ENCODE peak calls at places on chromosomes 5 and 9, in ten cellular contexts. One of them, this sample, is unnamed.

GRCh38 chr5:1262381-1262780 is 32.5 kb downstream of the TERT start:
- DNase-seq in foreskin keratinocyte: peak
- DNase-seq in hepatocyte: no peak
- DNase-seq in neuronal stem cell: peak
- DNase-seq in IMR-90: peak
- DNase-seq in left ventricle myocardium inferior: no peak
- DNase-seq in tibial nerve: no peak
- DNase-seq in CD8-positive, alpha-beta T cell: no peak
- DNase-seq in ovary: no peak
- DNase-seq in GM23248: peak
- DNase-seq in this sample: no peak

GRCh38 chr5:103014983-103015382 is 105.0 kb downstream of the GIN1 start:
- DNase-seq in foreskin keratinocyte: no peak
- DNase-seq in hepatocyte: no peak
- DNase-seq in neuronal stem cell: no peak
- DNase-seq in IMR-90: peak
- DNase-seq in left ventricle myocardium inferior: no peak
- DNase-seq in tibial nerve: no peak
- DNase-seq in CD8-positive, alpha-beta T cell: no peak
- DNase-seq in ovary: no peak
- DNase-seq in GM23248: no peak
- DNase-seq in this sample: no peak

GRCh38 chr5:91464886-91465646 is 81.9 kb upstream of the ARRDC3 start:
- DNase-seq in foreskin keratinocyte: no peak
- DNase-seq in hepatocyte: no peak
- DNase-seq in neuronal stem cell: no peak
- DNase-seq in IMR-90: no peak
- DNase-seq in left ventricle myocardium inferior: no peak
- DNase-seq in tibial nerve: no peak
- DNase-seq in CD8-positive, alpha-beta T cell: no peak
- DNase-seq in ovary: no peak
- DNase-seq in GM23248: peak
- DNase-seq in this sample: no peak

GRCh38 chr9:133483611-133484010 is 4.7 kb upstream of the SLC2A6 start:
- DNase-seq in foreskin keratinocyte: no peak
- DNase-seq in hepatocyte: no peak
- DNase-seq in neuronal stem cell: no peak
- DNase-seq in IMR-90: no peak
- DNase-seq in left ventricle myocardium inferior: no peak
- DNase-seq in tibial nerve: no peak
- DNase-seq in CD8-positive, alpha-beta T cell: no peak
- DNase-seq in ovary: no peak
- DNase-seq in GM23248: no peak
- DNase-seq in this sample: no peak

GRCh38 chr5:171477101-171477500 is 57.7 kb downstream of the FGF18 start:
- DNase-seq in foreskin keratinocyte: no peak
- DNase-seq in hepatocyte: no peak
- DNase-seq in neuronal stem cell: no peak
- DNase-seq in IMR-90: no peak
- DNase-seq in left ventricle myocardium inferior: no peak
- DNase-seq in tibial nerve: no peak
- DNase-seq in CD8-positive, alpha-beta T cell: no peak
- DNase-seq in ovary: no peak
- DNase-seq in GM23248: no peak
- DNase-seq in this sample: no peak

GRCh38 chr9:13139641-13140171 is 139.8 kb downstream of the MPDZ start:
- DNase-seq in foreskin keratinocyte: peak
- DNase-seq in hepatocyte: peak
- DNase-seq in neuronal stem cell: peak
- DNase-seq in IMR-90: peak
- DNase-seq in left ventricle myocardium inferior: no peak
- DNase-seq in tibial nerve: no peak
- DNase-seq in CD8-positive, alpha-beta T cell: no peak
- DNase-seq in ovary: no peak
- DNase-seq in GM23248: peak
- DNase-seq in this sample: no peak

GRCh38 chr9:108244676-108245075 is 611.1 kb downstream of the ACTL7B start:
- DNase-seq in foreskin keratinocyte: no peak
- DNase-seq in hepatocyte: no peak
- DNase-seq in neuronal stem cell: no peak
- DNase-seq in IMR-90: no peak
- DNase-seq in left ventricle myocardium inferior: no peak
- DNase-seq in tibial nerve: no peak
- DNase-seq in CD8-positive, alpha-beta T cell: no peak
- DNase-seq in ovary: no peak
- DNase-seq in GM23248: no peak
- DNase-seq in this sample: no peak

GRCh38 chr9:126914458-126915280 is at the start of gene RALGPS1:
- DNase-seq in foreskin keratinocyte: peak
- DNase-seq in hepatocyte: peak
- DNase-seq in neuronal stem cell: peak
- DNase-seq in IMR-90: peak
- DNase-seq in left ventricle myocardium inferior: peak
- DNase-seq in tibial nerve: peak
- DNase-seq in CD8-positive, alpha-beta T cell: peak
- DNase-seq in ovary: peak
- DNase-seq in GM23248: peak
- DNase-seq in this sample: peak

GRCh38 chr5:163190762-163191161 is 246.6 kb upstream of the CCNG1 start:
- DNase-seq in foreskin keratinocyte: no peak
- DNase-seq in hepatocyte: no peak
- DNase-seq in neuronal stem cell: no peak
- DNase-seq in IMR-90: no peak
- DNase-seq in left ventricle myocardium inferior: no peak
- DNase-seq in tibial nerve: no peak
- DNase-seq in CD8-positive, alpha-beta T cell: no peak
- DNase-seq in ovary: no peak
- DNase-seq in GM23248: no peak
- DNase-seq in this sample: no peak

GRCh38 chr9:122346478-122347347 is 24.1 kb upstream of the PTGS1 start:
- DNase-seq in foreskin keratinocyte: no peak
- DNase-seq in hepatocyte: peak
- DNase-seq in neuronal stem cell: no peak
- DNase-seq in IMR-90: no peak
- DNase-seq in left ventricle myocardium inferior: peak
- DNase-seq in tibial nerve: peak
- DNase-seq in CD8-positive, alpha-beta T cell: no peak
- DNase-seq in ovary: peak
- DNase-seq in GM23248: peak
- DNase-seq in this sample: peak

GRCh38 chr9:31304576-31304975 is 1079.9 kb upstream of the ACO1 start:
- DNase-seq in foreskin keratinocyte: peak
- DNase-seq in hepatocyte: peak
- DNase-seq in neuronal stem cell: no peak
- DNase-seq in IMR-90: peak
- DNase-seq in left ventricle myocardium inferior: no peak
- DNase-seq in tibial nerve: no peak
- DNase-seq in CD8-positive, alpha-beta T cell: no peak
- DNase-seq in ovary: no peak
- DNase-seq in GM23248: peak
- DNase-seq in this sample: no peak
- H3K27ac ChIP-seq in foreskin keratinocyte: peak
- H3K27ac ChIP-seq in hepatocyte: no peak
- H3K27ac ChIP-seq in neuronal stem cell: no peak
- H3K27ac ChIP-seq in IMR-90: no peak
- H3K27ac ChIP-seq in left ventricle myocardium inferior: no peak
- H3K27ac ChIP-seq in tibial nerve: no peak
- H3K27ac ChIP-seq in CD8-positive, alpha-beta T cell: no peak
- H3K27ac ChIP-seq in ovary: no peak
- H3K27ac ChIP-seq in GM23248: no peak
- H3K27ac ChIP-seq in this sample: no peak

DNA sequence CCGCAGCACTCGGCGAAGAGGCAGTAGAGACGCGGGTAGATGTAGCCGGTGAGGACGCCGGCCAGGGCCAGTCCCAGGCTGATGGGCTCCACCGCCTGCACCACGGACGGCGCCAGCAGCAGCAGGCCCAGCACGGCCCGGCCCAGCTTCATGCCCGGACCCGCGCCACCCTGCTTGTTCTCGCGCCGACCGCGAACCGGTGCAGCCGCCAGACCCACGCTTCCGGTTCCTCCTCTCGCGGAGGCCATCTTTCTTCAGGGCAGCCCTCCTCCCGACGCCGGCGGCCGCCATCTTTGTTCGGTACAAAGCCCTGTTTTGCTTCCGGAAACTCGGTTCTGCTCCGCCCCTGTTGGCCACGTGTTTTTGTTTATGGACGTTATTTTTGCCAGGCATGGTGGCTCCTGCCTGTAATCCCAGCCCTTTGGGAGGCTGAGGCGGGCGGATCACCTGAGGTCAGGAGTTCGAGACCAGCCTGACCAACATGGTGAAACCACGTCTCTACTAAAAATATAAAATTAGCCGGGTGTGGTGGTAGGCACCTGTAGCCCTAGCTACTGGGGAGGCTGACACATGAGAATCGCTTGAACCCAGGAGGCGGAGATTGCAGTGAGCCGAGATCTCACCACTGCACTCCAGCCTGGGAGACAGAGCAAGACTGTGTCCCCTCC is at the start of gene TOR1A:
- DNase-seq in foreskin keratinocyte: peak
- DNase-seq in hepatocyte: peak
- DNase-seq in neuronal stem cell: peak
- DNase-seq in IMR-90: peak
- DNase-seq in left ventricle myocardium inferior: peak
- DNase-seq in tibial nerve: peak
- DNase-seq in CD8-positive, alpha-beta T cell: peak
- DNase-seq in ovary: peak
- DNase-seq in GM23248: peak
- DNase-seq in this sample: peak
- H3K27ac ChIP-seq in foreskin keratinocyte: peak
- H3K27ac ChIP-seq in hepatocyte: peak
- H3K27ac ChIP-seq in neuronal stem cell: peak
- H3K27ac ChIP-seq in IMR-90: peak
- H3K27ac ChIP-seq in left ventricle myocardium inferior: peak
- H3K27ac ChIP-seq in tibial nerve: peak
- H3K27ac ChIP-seq in CD8-positive, alpha-beta T cell: peak
- H3K27ac ChIP-seq in ovary: peak
- H3K27ac ChIP-seq in GM23248: peak
- H3K27ac ChIP-seq in this sample: peak

GRCh38 chr5:137376127-137376526 is 123.0 kb downstream of the SPOCK1 start:
- DNase-seq in foreskin keratinocyte: no peak
- DNase-seq in hepatocyte: no peak
- DNase-seq in neuronal stem cell: no peak
- DNase-seq in IMR-90: no peak
- DNase-seq in left ventricle myocardium inferior: peak
- DNase-seq in tibial nerve: no peak
- DNase-seq in CD8-positive, alpha-beta T cell: no peak
- DNase-seq in ovary: no peak
- DNase-seq in GM23248: no peak
- DNase-seq in this sample: no peak
- H3K27ac ChIP-seq in foreskin keratinocyte: no peak
- H3K27ac ChIP-seq in hepatocyte: no peak
- H3K27ac ChIP-seq in neuronal stem cell: no peak
- H3K27ac ChIP-seq in IMR-90: no peak
- H3K27ac ChIP-seq in left ventricle myocardium inferior: no peak
- H3K27ac ChIP-seq in tibial nerve: no peak
- H3K27ac ChIP-seq in CD8-positive, alpha-beta T cell: no peak
- H3K27ac ChIP-seq in ovary: no peak
- H3K27ac ChIP-seq in GM23248: no peak
- H3K27ac ChIP-seq in this sample: no peak

DNA sequence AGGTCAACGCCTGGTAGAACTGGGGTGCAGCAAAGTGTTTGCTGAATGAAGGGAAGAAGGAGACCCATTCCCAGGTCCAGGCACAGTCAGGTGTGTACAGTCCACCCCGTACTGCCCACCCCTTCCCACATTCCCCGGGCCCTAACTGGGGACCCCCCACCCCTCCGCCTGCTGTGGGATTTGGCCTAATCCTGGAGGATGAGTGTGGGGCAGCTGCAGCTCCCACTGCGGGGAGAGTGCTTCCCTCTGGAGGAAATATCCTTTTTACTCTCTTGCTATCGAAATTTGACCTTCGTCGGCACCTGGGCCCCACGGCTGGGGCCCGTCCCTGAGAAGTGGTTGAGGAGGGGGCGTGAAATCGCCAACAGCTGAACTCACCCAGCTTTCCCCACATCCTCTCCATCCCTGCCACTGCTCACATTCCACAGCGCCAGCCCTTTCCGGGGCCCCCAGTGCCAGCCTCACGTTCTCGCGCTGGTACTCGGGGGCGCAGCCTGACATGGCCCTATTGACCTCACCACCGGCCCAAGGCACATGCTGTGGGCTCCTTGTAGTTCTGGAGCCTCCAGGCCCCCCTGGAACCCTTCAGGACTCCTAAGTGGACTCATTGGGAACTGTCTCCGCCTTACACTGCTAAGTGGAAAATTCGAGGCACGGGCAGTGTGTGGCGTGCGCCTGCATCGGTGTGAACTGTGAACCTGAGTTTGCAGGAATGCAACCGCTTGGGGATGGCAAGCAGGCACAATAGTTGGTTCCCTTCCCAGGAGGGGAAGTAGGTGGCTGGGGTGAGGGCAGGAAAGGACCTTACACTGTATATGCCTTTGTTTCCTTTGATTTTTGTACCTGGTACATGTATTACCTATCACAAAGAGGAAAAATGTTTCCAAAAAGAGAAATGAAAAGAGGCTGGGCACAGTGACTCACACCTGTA is 19.1 kb downstream of the FGFR4 start:
- DNase-seq in foreskin keratinocyte: no peak
- DNase-seq in hepatocyte: no peak
- DNase-seq in neuronal stem cell: no peak
- DNase-seq in IMR-90: no peak
- DNase-seq in left ventricle myocardium inferior: no peak
- DNase-seq in tibial nerve: no peak
- DNase-seq in CD8-positive, alpha-beta T cell: no peak
- DNase-seq in ovary: no peak
- DNase-seq in GM23248: no peak
- DNase-seq in this sample: no peak
- H3K27ac ChIP-seq in foreskin keratinocyte: no peak
- H3K27ac ChIP-seq in hepatocyte: no peak
- H3K27ac ChIP-seq in neuronal stem cell: no peak
- H3K27ac ChIP-seq in IMR-90: no peak
- H3K27ac ChIP-seq in left ventricle myocardium inferior: no peak
- H3K27ac ChIP-seq in tibial nerve: no peak
- H3K27ac ChIP-seq in CD8-positive, alpha-beta T cell: no peak
- H3K27ac ChIP-seq in ovary: no peak
- H3K27ac ChIP-seq in GM23248: no peak
- H3K27ac ChIP-seq in this sample: no peak

GRCh38 chr5:141513627-141514329 is 24.9 kb downstream of the PCDHGC5 start:
- DNase-seq in foreskin keratinocyte: no peak
- DNase-seq in hepatocyte: peak
- DNase-seq in neuronal stem cell: peak
- DNase-seq in IMR-90: peak
- DNase-seq in left ventricle myocardium inferior: peak
- DNase-seq in tibial nerve: peak
- DNase-seq in CD8-positive, alpha-beta T cell: no peak
- DNase-seq in ovary: peak
- DNase-seq in GM23248: peak
- DNase-seq in this sample: peak
- H3K27ac ChIP-seq in foreskin keratinocyte: peak
- H3K27ac ChIP-seq in hepatocyte: peak
- H3K27ac ChIP-seq in neuronal stem cell: peak
- H3K27ac ChIP-seq in IMR-90: peak
- H3K27ac ChIP-seq in left ventricle myocardium inferior: peak
- H3K27ac ChIP-seq in tibial nerve: peak
- H3K27ac ChIP-seq in CD8-positive, alpha-beta T cell: no peak
- H3K27ac ChIP-seq in ovary: peak
- H3K27ac ChIP-seq in GM23248: peak
- H3K27ac ChIP-seq in this sample: peak